ENCODE peak calls at places on chromosomes 2 and 18, in ten cellular contexts. Q, F, K, M, W, G, O, P, S and N are unnamed samples.

GRCh38 chr18:44744206-44745180 is 63.8 kb downstream of the SETBP1 start:
- DNase-seq in O (peak), F (no peak), W (no peak), Q (peak), K (no peak), M (no peak), S (no peak), G (peak), P (peak), N (no peak)

GRCh38 chr2:237919593-237919992 is 47.2 kb upstream of the UBE2F start:
- DNase-seq in F (no peak), K (no peak), O (peak), M (no peak), Q (no peak), P (no peak), G (no peak), W (no peak), S (no peak), N (no peak)

GRCh38 chr18:58046087-58046793 is 2.2 kb downstream of the NEDD4L start:
- DNase-seq in F (peak), W (no peak), K (no peak), O (no peak), G (no peak), P (no peak), M (no peak), S (no peak), Q (no peak), N (no peak)

GRCh38 chr2:62215306-62216064 is 19.6 kb downstream of the B3GNT2 start:
- DNase-seq in M (peak), W (no peak), P (no peak), Q (no peak), S (peak), O (no peak), G (peak), K (no peak), F (no peak), N (no peak)

GRCh38 chr18:23619388-23619873 is 33.1 kb upstream of the NPC1 start:
- DNase-seq in P (peak), M (peak), F (no peak), S (peak), G (no peak), Q (no peak), K (no peak), O (no peak), W (no peak), N (no peak)

GRCh38 chr2:15974203-15974452 is 33.8 kb downstream of the MYCN start:
- DNase-seq in W (no peak), P (no peak), K (no peak), Q (no peak), M (no peak), O (no peak), F (no peak), G (no peak), S (no peak), N (no peak)

GRCh38 chr2:85748039-85748438 is 5.8 kb upstream of the ATOH8 start:
- DNase-seq in K (no peak), G (no peak), O (no peak), F (no peak), Q (no peak), P (no peak), S (no peak), M (no peak), W (no peak), N (no peak)

GRCh38 chr2:220855296-220855695 is 716.8 kb downstream of the EPHA4 start:
- DNase-seq in W (no peak), F (no peak), M (no peak), O (no peak), S (no peak), K (no peak), P (no peak), G (no peak), Q (no peak), N (no peak)

GRCh38 chr2:235270951-235271350 is 222.9 kb upstream of the AGAP1 start:
- DNase-seq in F (no peak), K (no peak), O (no peak), W (no peak), P (no peak), Q (no peak), S (no peak), G (no peak), M (no peak), N (no peak)

GRCh38 chr2:53091183-53091582 is 676.4 kb upstream of the CHAC2 start:
- DNase-seq in P (no peak), K (no peak), G (no peak), Q (no peak), F (no peak), O (no peak), W (no peak), M (no peak), S (no peak), N (no peak)

GRCh38 chr18:76376668-76377358 is 118.2 kb downstream of the ZNF516 start:
- DNase-seq in M (no peak), O (peak), G (peak), Q (no peak), F (no peak), K (peak), P (no peak), S (no peak), W (no peak), N (no peak)

GRCh38 chr18:25814841-25815458 is 275.5 kb downstream of the SS18 start:
- DNase-seq in Q (no peak), M (no peak), G (no peak), W (no peak), P (no peak), F (no peak), S (no peak), O (no peak), K (no peak), N (no peak)

GRCh38 chr18:13823707-13824395 is at the start of gene MC5R:
- DNase-seq in S (peak), F (peak), K (peak), P (peak), M (peak), O (no peak), W (no peak), G (peak), Q (peak), N (peak)

GRCh38 chr2:241577413-241578122 is 19.0 kb downstream of the BOK start:
- DNase-seq in O (peak), S (no peak), P (no peak), K (no peak), M (no peak), W (no peak), G (no peak), Q (no peak), F (no peak), N (peak)

GRCh38 chr18:76447268-76447890 is 47.7 kb downstream of the ZNF516 start:
- DNase-seq in P (no peak), Q (peak), M (no peak), G (no peak), O (peak), W (no peak), K (peak), S (no peak), F (no peak), N (peak)

DNA sequence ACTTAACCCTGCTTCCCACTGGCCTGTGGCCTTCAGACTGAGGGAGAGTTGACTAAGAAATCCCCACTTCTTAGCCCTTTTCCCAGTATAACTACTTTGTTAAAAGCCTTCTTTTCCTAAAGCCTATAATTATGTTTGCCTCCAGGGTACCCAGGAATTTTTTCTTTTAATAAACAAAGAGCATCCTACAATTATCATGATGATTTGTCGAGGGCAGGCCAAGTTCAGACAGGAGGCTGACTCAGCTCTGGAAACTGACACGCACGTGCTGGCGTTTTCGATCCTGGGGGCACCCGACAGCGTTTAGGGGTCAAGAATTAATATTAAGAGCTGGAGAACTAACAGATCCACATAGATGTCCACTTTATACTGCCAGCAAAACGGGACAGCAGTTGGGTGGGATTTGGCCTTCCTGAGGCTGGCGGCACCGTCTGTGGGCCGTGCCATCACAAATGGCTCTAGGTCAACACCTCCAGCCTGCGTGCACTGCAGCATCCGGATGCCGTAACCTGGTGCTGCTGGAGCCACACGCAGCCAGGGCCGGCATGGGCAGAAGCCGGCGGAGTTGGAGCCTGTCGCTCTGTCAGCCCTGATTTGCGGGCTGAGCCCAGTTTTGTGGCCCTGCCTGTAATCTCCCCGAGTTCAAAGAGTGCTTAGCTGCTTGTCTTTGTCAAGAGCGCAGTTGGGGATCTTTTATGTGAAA is 190.9 kb downstream of the GLI2 start:
- DNase-seq in P (no peak), F (no peak), G (no peak), K (no peak), O (no peak), Q (no peak), W (no peak), M (no peak), S (no peak), N (no peak)
- H3K27ac ChIP-seq in P (no peak), F (no peak), G (no peak), K (no peak), O (no peak), Q (no peak), W (no peak), M (no peak), S (no peak), N (no peak)

DNA sequence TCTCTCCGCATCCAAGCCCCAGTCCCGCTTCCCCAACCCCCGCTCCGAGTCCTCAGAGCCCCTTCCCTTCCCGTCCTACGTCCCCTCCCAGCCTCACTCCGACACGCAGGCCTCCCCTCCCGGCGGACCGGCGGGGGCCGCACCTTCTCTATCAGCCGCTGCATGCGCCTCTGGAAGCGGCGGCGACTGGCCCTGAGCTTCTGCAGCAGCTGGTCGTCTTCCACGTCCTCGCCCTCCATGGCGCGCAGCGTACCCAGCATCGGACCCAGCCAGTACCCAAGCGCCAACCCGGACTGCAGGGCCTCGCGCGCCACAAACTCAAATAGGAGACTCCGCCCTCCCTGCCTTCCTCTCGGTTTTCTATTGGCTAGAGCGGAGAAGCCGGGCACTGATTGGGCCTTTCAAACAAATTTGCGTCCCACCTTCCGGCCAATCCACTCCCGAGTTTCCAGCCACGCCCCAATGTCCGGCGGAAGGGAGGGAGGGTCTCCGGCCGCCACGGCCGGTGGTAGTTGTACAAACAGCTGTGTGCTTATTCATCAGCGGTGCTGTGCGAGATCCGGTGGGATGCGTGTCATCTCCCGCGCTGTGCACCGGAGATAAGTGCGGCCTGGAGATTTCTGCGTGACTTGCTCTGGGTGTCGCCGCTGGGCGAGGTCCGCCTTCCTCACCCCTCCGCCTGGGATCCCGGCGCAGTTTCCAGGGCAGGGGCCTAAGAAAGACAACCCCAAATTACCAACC is at the start of gene HJURP:
- DNase-seq in M (peak), W (peak), K (peak), F (peak), S (peak), Q (peak), G (peak), P (peak), O (peak), N (peak)
- TF ChIP-seq POLR2A in M (peak), W (peak), K (peak), F (peak), S (no peak), Q (peak), G (peak), P (peak), O (peak), N (no peak)

GRCh38 chr2:64359892-64360657 is 93.9 kb upstream of the LGALSL start:
- DNase-seq in P (peak), W (no peak), M (peak), F (peak), G (peak), K (peak), S (peak), O (peak), Q (peak), N (peak)
- H3K27ac ChIP-seq in P (peak), W (peak), M (peak), F (no peak), G (no peak), K (peak), S (peak), O (peak), Q (no peak), N (no peak)

DNA sequence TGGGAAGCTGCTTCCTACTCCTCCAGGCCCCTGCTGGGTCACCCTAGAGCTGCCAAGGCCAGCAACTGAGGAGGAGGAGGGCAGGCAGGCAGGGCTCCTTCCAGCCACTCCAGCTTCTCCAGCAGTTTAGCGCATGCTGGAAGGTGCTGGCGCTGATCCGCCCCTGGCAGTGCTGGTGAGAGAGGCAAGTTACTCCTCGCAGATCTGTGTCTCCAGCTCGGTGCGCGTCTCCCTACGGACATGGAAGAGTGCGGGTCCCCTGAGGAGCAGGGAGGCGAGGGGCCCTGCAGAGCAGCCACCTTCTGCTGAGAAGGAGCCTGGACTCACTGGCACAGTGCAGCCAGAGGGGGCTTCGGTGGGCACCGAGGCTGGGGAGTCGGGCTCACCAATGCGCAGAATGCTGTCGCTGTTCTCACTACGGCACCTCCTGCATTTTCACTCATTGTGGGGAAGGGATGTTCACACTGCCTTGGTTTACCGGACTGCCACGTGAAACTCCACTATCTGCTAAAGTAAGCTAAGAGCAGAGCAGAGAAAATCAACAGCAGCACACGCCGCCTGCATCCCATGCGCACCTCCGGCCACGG is 206.0 kb downstream of the HDAC4 start:
- DNase-seq in M (no peak), P (peak), W (no peak), K (no peak), F (no peak), Q (no peak), S (peak), G (no peak), O (peak), N (peak)
- TF ChIP-seq POLR2A in M (no peak), P (no peak), W (no peak), K (no peak), F (no peak), Q (no peak), S (no peak), G (no peak), O (no peak), N (no peak)

GRCh38 chr2:159226608-159227007 is 59.9 kb downstream of the WDSUB1 start:
- DNase-seq in O (no peak), S (no peak), M (no peak), G (no peak), K (no peak), F (no peak), Q (no peak), P (no peak), W (no peak), N (no peak)
- H3K27ac ChIP-seq in O (no peak), S (peak), M (no peak), G (peak), K (no peak), F (no peak), Q (peak), P (no peak), W (no peak), N (no peak)

GRCh38 chr2:128076461-128077106 is 14.4 kb upstream of the UGGT1 start:
- DNase-seq in S (no peak), M (no peak), F (no peak), G (peak), O (no peak), K (no peak), Q (no peak), W (no peak), P (no peak), N (no peak)

GRCh38 chr2:128069769-128070168 is 21.2 kb upstream of the UGGT1 start:
- DNase-seq in P (peak), O (no peak), S (peak), W (no peak), G (no peak), F (peak), K (no peak), M (no peak), Q (no peak), N (no peak)

DNA sequence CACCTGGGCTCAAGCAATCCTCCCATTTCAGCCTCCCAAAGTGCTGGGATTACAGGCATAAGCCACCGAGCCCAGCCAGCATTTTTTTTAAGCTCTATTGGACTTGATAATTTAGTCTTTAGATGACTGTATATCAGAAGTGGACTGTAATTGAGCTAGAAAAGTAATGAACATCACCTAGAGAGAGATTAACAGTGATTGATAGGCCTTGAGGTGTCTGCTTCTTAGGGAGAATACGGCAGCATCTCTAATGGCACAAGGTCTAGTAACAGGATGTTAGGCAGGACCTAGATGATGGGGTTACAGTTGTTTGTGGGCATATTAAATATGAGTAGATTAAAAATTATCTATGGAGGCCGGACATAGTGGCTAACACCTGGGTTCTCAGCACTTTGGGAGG is 17.7 kb upstream of the UGGT1 start:
- DNase-seq in P (no peak), M (no peak), G (no peak), O (no peak), S (no peak), W (no peak), K (no peak), F (no peak), Q (no peak), N (no peak)
- TF ChIP-seq POLR2A in P (no peak), M (no peak), G (no peak), O (no peak), S (no peak), W (no peak), K (no peak), F (no peak), Q (no peak), N (no peak)

GRCh38 chr18:54250846-54251251 is 18.5 kb upstream of the POLI start:
- DNase-seq in S (no peak), P (no peak), W (no peak), F (no peak), M (no peak), G (no peak), Q (no peak), O (no peak), K (no peak), N (no peak)
- H3K27ac ChIP-seq in S (no peak), P (no peak), W (peak), F (no peak), M (peak), G (no peak), Q (no peak), O (no peak), K (no peak), N (no peak)

DNA sequence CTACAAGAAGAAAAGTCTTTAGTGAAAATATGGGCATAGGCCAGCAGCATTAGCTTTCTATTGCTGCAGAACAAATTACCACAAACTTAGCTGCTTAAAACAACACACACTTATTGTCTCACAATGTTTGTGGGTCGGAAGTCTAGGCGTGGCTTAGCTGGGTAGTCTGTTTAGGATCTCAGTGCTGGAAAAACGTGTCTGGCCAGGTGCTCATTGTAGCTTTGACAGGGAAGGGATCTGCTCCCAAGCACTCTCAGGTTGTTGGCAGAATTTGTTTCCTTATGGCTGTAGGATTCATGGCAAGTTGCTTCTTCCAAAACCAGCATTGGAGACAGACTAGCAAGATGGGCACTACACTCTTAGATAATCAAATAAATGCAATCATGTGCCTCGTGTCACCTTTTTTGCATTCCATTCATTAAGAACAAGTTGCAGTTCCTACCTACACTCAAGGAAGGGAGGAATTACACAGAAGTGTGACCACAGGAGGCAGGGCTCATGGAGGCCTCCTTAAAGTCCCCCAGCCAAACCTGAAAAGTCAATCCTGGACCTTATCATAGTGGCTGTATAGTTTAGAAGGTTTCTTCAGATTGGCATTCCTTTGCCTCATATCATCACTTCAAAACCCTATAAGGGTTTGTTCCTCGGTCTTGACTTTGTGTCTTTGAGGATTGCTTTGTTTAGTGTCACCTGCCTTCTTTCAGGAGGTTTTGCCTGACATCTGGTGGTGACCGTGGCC is 17.3 kb downstream of the MRPL30 start:
- DNase-seq in Q (no peak), S (no peak), W (no peak), O (no peak), F (peak), M (peak), G (no peak), P (no peak), K (no peak), N (no peak)
- TF ChIP-seq POLR2A in Q (no peak), S (no peak), W (no peak), O (no peak), F (no peak), M (no peak), G (peak), P (no peak), K (no peak), N (no peak)

GRCh38 chr2:168186452-168186851 is 60.9 kb downstream of the STK39 start:
- DNase-seq in P (no peak), F (no peak), O (no peak), S (no peak), W (no peak), Q (no peak), K (no peak), G (no peak), M (no peak), N (no peak)
- H3K27ac ChIP-seq in P (no peak), F (no peak), O (no peak), S (no peak), W (no peak), Q (no peak), K (peak), G (no peak), M (peak), N (no peak)